ENCODE peak calls at places on chromosome 5, in four cellular contexts. One of them, this sample, is unnamed.

GRCh38 chr5:42832060-42832459 is 20.4 kb upstream of the SELENOP start:
- DNase-seq in GM12878: no peak
- DNase-seq in K562: no peak
- DNase-seq in HepG2: no peak
- DNase-seq in this sample: no peak

GRCh38 chr5:178483620-178484019 is 106.6 kb downstream of the COL23A1 start:
- DNase-seq in HepG2: no peak
- DNase-seq in GM12878: no peak
- DNase-seq in K562: no peak
- DNase-seq in this sample: no peak

GRCh38 chr5:23169660-23170416 is 316.7 kb upstream of the CDH12 start:
- DNase-seq in GM12878: no peak
- DNase-seq in HepG2: no peak
- DNase-seq in K562: no peak
- DNase-seq in this sample: peak

GRCh38 chr5:74113987-74114386 is 488.0 kb downstream of the ARHGEF28 start:
- DNase-seq in K562: no peak
- DNase-seq in HepG2: no peak
- DNase-seq in GM12878: no peak
- DNase-seq in this sample: no peak

GRCh38 chr5:9283021-9283420 is 262.9 kb downstream of the SEMA5A start:
- DNase-seq in K562: no peak
- DNase-seq in GM12878: no peak
- DNase-seq in HepG2: no peak
- DNase-seq in this sample: no peak

GRCh38 chr5:14145356-14146334 is 2.5 kb downstream of the TRIO start:
- DNase-seq in K562: no peak
- DNase-seq in HepG2: no peak
- DNase-seq in GM12878: no peak
- DNase-seq in this sample: no peak

GRCh38 chr5:32538031-32538547 is 47.3 kb upstream of the SUB1 start:
- DNase-seq in K562: no peak
- DNase-seq in GM12878: peak
- DNase-seq in HepG2: no peak
- DNase-seq in this sample: no peak

GRCh38 chr5:18799482-18800128 is 1165.3 kb downstream of the TAF11L14 start:
- DNase-seq in K562: no peak
- DNase-seq in GM12878: no peak
- DNase-seq in HepG2: no peak
- DNase-seq in this sample: no peak

GRCh38 chr5:61768692-61769281 is 436.7 kb downstream of the ZSWIM6 start:
- DNase-seq in K562: peak
- DNase-seq in HepG2: peak
- DNase-seq in GM12878: no peak
- DNase-seq in this sample: peak

GRCh38 chr5:90161399-90161798 is 248.2 kb downstream of the CETN3 start:
- DNase-seq in GM12878: no peak
- DNase-seq in K562: peak
- DNase-seq in HepG2: peak
- DNase-seq in this sample: peak

GRCh38 chr5:178149199-178149932 is 4.3 kb downstream of the NHP2 start:
- DNase-seq in K562: no peak
- DNase-seq in GM12878: no peak
- DNase-seq in HepG2: no peak
- DNase-seq in this sample: no peak

GRCh38 chr5:80082221-80082620 is 47.1 kb downstream of the THBS4 start:
- DNase-seq in K562: no peak
- DNase-seq in GM12878: no peak
- DNase-seq in HepG2: no peak
- DNase-seq in this sample: no peak

GRCh38 chr5:91016322-91016721 is 366.8 kb downstream of the ARRDC3 start:
- DNase-seq in HepG2: no peak
- DNase-seq in K562: no peak
- DNase-seq in GM12878: no peak
- DNase-seq in this sample: no peak

GRCh38 chr5:110757118-110757729 is 18.4 kb downstream of the SLC25A46 start:
- DNase-seq in K562: peak
- DNase-seq in HepG2: peak
- DNase-seq in GM12878: no peak
- DNase-seq in this sample: no peak

GRCh38 chr5:73797142-73797530 is 171.1 kb downstream of the ARHGEF28 start:
- DNase-seq in GM12878: no peak
- DNase-seq in HepG2: no peak
- DNase-seq in K562: no peak
- DNase-seq in this sample: no peak

DNA sequence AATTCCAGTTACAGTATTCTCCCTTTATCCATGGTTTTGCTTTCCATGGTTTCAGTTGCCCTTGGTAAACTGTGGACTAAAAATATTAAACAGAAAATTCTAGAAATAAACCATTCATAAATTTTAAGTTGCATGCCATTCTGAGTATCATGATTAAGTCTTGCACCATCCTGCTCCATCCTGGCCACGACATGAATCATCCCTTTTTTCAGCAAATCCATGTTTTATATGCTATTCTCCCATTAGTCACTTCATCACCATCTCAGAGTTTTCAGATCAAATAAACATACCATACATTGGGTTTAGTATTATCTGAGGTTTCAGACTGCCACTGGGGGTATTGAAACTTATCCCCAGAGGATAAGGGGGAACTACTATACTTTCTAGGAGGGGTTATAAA is 234.4 kb upstream of the ATP10B start:
- DNase-seq in GM12878: no peak
- DNase-seq in K562: no peak
- DNase-seq in HepG2: no peak
- DNase-seq in this sample: no peak
- TF ChIP-seq CEBPB in GM12878: no peak
- TF ChIP-seq CEBPB in K562: no peak
- TF ChIP-seq CEBPB in HepG2: no peak
- TF ChIP-seq CEBPB in this sample: no peak

GRCh38 chr5:139413963-139414362 is 10.1 kb upstream of the SPATA24 start:
- DNase-seq in GM12878: no peak
- DNase-seq in K562: no peak
- DNase-seq in HepG2: no peak
- DNase-seq in this sample: no peak
- TF ChIP-seq CREB1 in GM12878: no peak
- TF ChIP-seq CREB1 in K562: no peak
- TF ChIP-seq CREB1 in HepG2: no peak
- TF ChIP-seq CREB1 in this sample: no peak

GRCh38 chr5:40594811-40595210 is 84.9 kb upstream of the PTGER4 start:
- DNase-seq in HepG2: no peak
- DNase-seq in K562: no peak
- DNase-seq in GM12878: no peak
- DNase-seq in this sample: no peak
- TF ChIP-seq CEBPB in HepG2: no peak
- TF ChIP-seq CEBPB in K562: no peak
- TF ChIP-seq CEBPB in GM12878: no peak
- TF ChIP-seq CEBPB in this sample: no peak

GRCh38 chr5:149223081-149223848 is 48.4 kb upstream of the AFAP1L1 start:
- DNase-seq in K562: no peak
- DNase-seq in GM12878: no peak
- DNase-seq in HepG2: no peak
- DNase-seq in this sample: no peak

GRCh38 chr5:149227168-149227826 is 44.4 kb upstream of the AFAP1L1 start:
- DNase-seq in HepG2: peak
- DNase-seq in GM12878: no peak
- DNase-seq in K562: no peak
- DNase-seq in this sample: no peak

GRCh38 chr5:149224282-149224681 is 47.4 kb upstream of the AFAP1L1 start:
- DNase-seq in K562: no peak
- DNase-seq in HepG2: no peak
- DNase-seq in GM12878: no peak
- DNase-seq in this sample: no peak

GRCh38 chr5:149229298-149229937 is 42.2 kb upstream of the AFAP1L1 start:
- DNase-seq in HepG2: no peak
- DNase-seq in GM12878: no peak
- DNase-seq in K562: no peak
- DNase-seq in this sample: no peak

GRCh38 chr5:149228610-149229297 is 42.9 kb upstream of the AFAP1L1 start:
- DNase-seq in GM12878: no peak
- DNase-seq in HepG2: peak
- DNase-seq in K562: peak
- DNase-seq in this sample: no peak
- TF ChIP-seq CREB1 in GM12878: no peak
- TF ChIP-seq CREB1 in HepG2: no peak
- TF ChIP-seq CREB1 in K562: no peak
- TF ChIP-seq CREB1 in this sample: no peak

DNA sequence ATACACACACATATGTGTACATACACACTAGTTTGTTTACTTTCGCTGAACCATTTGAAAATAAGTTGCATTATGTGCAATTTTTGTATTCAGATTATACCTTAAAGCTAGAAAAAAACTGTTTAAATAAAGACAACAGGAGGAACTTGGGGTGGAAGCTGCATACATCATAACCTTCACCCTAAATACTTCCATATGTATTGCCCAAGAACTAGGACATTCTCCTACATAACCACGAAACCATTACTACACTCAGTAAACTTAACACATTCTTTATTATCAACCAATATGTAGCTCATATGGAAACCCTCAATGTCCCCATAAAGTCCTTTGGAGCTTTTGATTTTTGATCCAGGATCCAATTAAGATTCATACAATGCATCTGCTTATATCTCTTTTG is 83.3 kb downstream of the GIN1 start:
- DNase-seq in HepG2: no peak
- DNase-seq in K562: no peak
- DNase-seq in GM12878: no peak
- DNase-seq in this sample: no peak
- TF ChIP-seq CEBPB in HepG2: no peak
- TF ChIP-seq CEBPB in K562: no peak
- TF ChIP-seq CEBPB in GM12878: no peak
- TF ChIP-seq CEBPB in this sample: no peak

DNA sequence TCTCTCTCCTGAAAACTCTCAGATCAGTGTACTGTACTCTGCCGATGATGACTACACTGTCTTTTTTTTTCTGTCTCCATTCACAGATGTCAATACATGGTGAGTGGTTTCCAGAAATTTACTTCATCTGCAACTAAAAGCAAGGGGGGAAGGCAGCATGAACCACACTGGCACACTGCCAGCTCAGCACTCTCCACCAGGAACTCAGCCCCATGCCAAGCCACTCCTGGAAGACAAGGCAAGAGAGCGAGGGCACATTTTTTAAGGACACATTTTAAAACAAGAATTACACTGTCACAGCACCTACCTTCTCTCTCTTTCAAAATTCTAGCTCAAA is 75.3 kb downstream of the HMHB1 start:
- DNase-seq in HepG2: no peak
- DNase-seq in K562: no peak
- DNase-seq in GM12878: no peak
- DNase-seq in this sample: no peak
- TF ChIP-seq CREB1 in HepG2: no peak
- TF ChIP-seq CREB1 in K562: no peak
- TF ChIP-seq CREB1 in GM12878: no peak
- TF ChIP-seq CREB1 in this sample: no peak

DNA sequence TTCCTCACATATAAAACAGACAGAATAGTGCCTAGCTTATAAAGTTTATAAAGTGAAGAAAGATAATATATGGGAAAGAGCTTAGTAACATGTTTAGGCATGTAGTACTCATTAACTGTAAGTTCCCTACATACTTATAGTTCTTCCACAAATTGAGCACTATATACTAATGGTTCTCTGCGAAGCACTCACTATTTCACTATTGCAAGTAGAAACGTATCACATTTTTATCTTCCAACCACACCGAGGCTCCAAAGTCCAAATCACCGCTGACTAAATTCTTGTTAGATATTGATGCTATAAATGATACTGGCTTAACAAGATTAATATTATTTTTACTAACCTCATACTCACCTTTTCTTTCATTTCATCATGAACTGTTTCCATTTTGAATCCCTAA is 61.0 kb downstream of the FBXW11 start:
- DNase-seq in HepG2: no peak
- DNase-seq in GM12878: no peak
- DNase-seq in K562: no peak
- DNase-seq in this sample: no peak
- TF ChIP-seq CEBPB in HepG2: no peak
- TF ChIP-seq CEBPB in GM12878: no peak
- TF ChIP-seq CEBPB in K562: no peak
- TF ChIP-seq CEBPB in this sample: no peak

GRCh38 chr5:55885359-55885758 is 34.2 kb downstream of the IL31RA start:
- DNase-seq in K562: no peak
- DNase-seq in GM12878: no peak
- DNase-seq in HepG2: no peak
- DNase-seq in this sample: no peak

GRCh38 chr5:55892479-55892878 is 41.3 kb downstream of the IL31RA start:
- DNase-seq in GM12878: no peak
- DNase-seq in HepG2: no peak
- DNase-seq in K562: no peak
- DNase-seq in this sample: no peak

GRCh38 chr5:55894135-55894534 is 43.0 kb downstream of the IL31RA start:
- DNase-seq in K562: no peak
- DNase-seq in HepG2: no peak
- DNase-seq in GM12878: no peak
- DNase-seq in this sample: no peak

GRCh38 chr5:55888205-55888604 is 37.0 kb downstream of the IL31RA start:
- DNase-seq in GM12878: no peak
- DNase-seq in HepG2: no peak
- DNase-seq in K562: no peak
- DNase-seq in this sample: no peak
- TF ChIP-seq CREB1 in GM12878: no peak
- TF ChIP-seq CREB1 in HepG2: no peak
- TF ChIP-seq CREB1 in K562: no peak
- TF ChIP-seq CREB1 in this sample: no peak